ENCODE peak calls at places on chromosomes 5 and 9, in ten cellular contexts. S is activated CD8-positive, alpha-beta memory T cell treated with anti-CD3 and anti-CD28 coated beads, Interleukin-2, amount 10 ng/mL, durations not matched to agents 7 days and 5 days; A is cardiac muscle cell; N is left ventricle myocardium superior; L is dermis blood vessel endothelial cell; O is kidney epithelial cell; J is NAMALWA; C is activated effector memory CD4-positive, alpha-beta T cell treated with Interleukin-2 at 50 U/mL for 16 hours; K is RWPE1; Q is HFF-Myc. T is an unnamed sample.

GRCh38 chr5:112264666-112265065 is 154.4 kb downstream of the EPB41L4A start:
- DNase-seq in S (no peak), A (no peak), N (no peak), L (no peak), O (no peak), J (no peak), C (no peak), K (no peak), Q (no peak), T (no peak)

GRCh38 chr5:36944607-36945225 is 68.1 kb downstream of the NIPBL start:
- DNase-seq in S (no peak), A (peak), N (no peak), L (peak), O (no peak), J (peak), C (no peak), K (peak), Q (no peak), T (no peak)

GRCh38 chr5:174354571-174354970 is 309.1 kb downstream of the NSG2 start:
- DNase-seq in S (no peak), A (peak), N (peak), L (no peak), O (no peak), J (no peak), C (no peak), K (no peak), Q (no peak), T (no peak)

GRCh38 chr9:138053996-138054752 is 176.6 kb downstream of the CACNA1B start:
- DNase-seq in S (peak), A (no peak), N (no peak), L (no peak), O (no peak), J (peak), C (no peak), K (no peak), Q (no peak), T (no peak)

GRCh38 chr5:132294728-132295504 is 722 bp downstream of the SLC22A4 start:
- DNase-seq in S (peak), A (peak), N (peak), L (peak), O (peak), J (peak), C (peak), K (peak), Q (peak), T (peak)

GRCh38 chr5:128649183-128649582 is 111.1 kb upstream of the FBN2 start:
- DNase-seq in S (no peak), A (peak), N (no peak), L (peak), O (no peak), J (no peak), C (no peak), K (no peak), Q (no peak), T (no peak)

GRCh38 chr9:4077499-4078102 is 222.3 kb downstream of the GLIS3 start:
- DNase-seq in S (peak), A (peak), N (peak), L (peak), O (no peak), J (peak), C (no peak), K (peak), Q (peak), T (peak)

GRCh38 chr5:134600600-134600999 is 32.0 kb downstream of the SAR1B start:
- DNase-seq in S (no peak), A (peak), N (no peak), L (no peak), O (no peak), J (no peak), C (no peak), K (no peak), Q (no peak), T (no peak)

GRCh38 chr5:94181940-94182339 is 436.5 kb downstream of the KIAA0825 start:
- DNase-seq in S (no peak), A (peak), N (no peak), L (no peak), O (no peak), J (peak), C (no peak), K (no peak), Q (no peak), T (no peak)

GRCh38 chr5:152086668-152087067 is 162.0 kb upstream of the GLRA1 start:
- DNase-seq in S (no peak), A (no peak), N (no peak), L (no peak), O (no peak), J (no peak), C (no peak), K (no peak), Q (no peak), T (no peak)

GRCh38 chr5:143066556-143067281 is 296.5 kb downstream of the ARHGAP26 start:
- DNase-seq in S (no peak), A (no peak), N (peak), L (no peak), O (no peak), J (no peak), C (no peak), K (no peak), Q (no peak), T (no peak)

GRCh38 chr9:129111143-129111761 is at the start of gene PTPA:
- DNase-seq in S (peak), A (peak), N (peak), L (peak), O (peak), J (peak), C (peak), K (peak), Q (peak), T (peak)

GRCh38 chr5:115414406-115415142 is 118.1 kb upstream of the CCDC112 start:
- DNase-seq in S (no peak), A (peak), N (peak), L (peak), O (peak), J (no peak), C (no peak), K (no peak), Q (peak), T (no peak)

GRCh38 chr9:122477826-122478225 is at the start of gene OR1J1:
- DNase-seq in S (no peak), A (no peak), N (no peak), L (no peak), O (no peak), J (no peak), C (no peak), K (no peak), Q (no peak), T (no peak)

GRCh38 chr9:34783951-34784487 is 74.1 kb upstream of the CCL21 start:
- DNase-seq in S (no peak), A (no peak), N (no peak), L (no peak), O (no peak), J (no peak), C (no peak), K (no peak), Q (no peak), T (no peak)

GRCh38 chr9:87406545-87407166 is 91.0 kb upstream of the DAPK1 start:
- DNase-seq in S (no peak), A (no peak), N (no peak), L (no peak), O (no peak), J (no peak), C (no peak), K (no peak), Q (no peak), T (no peak)

GRCh38 chr9:12774861-12775367 is at the start of gene LURAP1L:
- DNase-seq in S (no peak), A (peak), N (no peak), L (peak), O (no peak), J (no peak), C (no peak), K (peak), Q (peak), T (peak)

GRCh38 chr9:69877852-69878507 is 57.4 kb downstream of the CFAP95 start:
- DNase-seq in S (no peak), A (peak), N (no peak), L (peak), O (no peak), J (peak), C (no peak), K (peak), Q (no peak), T (no peak)

GRCh38 chr9:18173923-18174322 is 300.0 kb upstream of the ADAMTSL1 start:
- DNase-seq in S (no peak), A (no peak), N (no peak), L (no peak), O (no peak), J (no peak), C (no peak), K (no peak), Q (no peak), T (no peak)

T was measured in tibial artery.